ENCODE peak calls at places on chromosomes 4 and X, in eight cellular contexts. J is AG10803, R is cardiac muscle cell, O is bronchial epithelial cell, C is glutamatergic neuron, T is cardiac fibroblast, H is GM06990, K is fibroblast of pulmonary artery. Y is an unnamed sample.

GRCh38 chr4:167985565-167985964 is 106.8 kb upstream of the ANXA10 start:
- DNase-seq in J (no peak), R (no peak), O (no peak), C (no peak), T (no peak), H (no peak), K (no peak), Y (no peak)

GRCh38 chr4:57612279-57612678 is 502.1 kb upstream of the IGFBP7 start:
- DNase-seq in J (no peak), R (no peak), O (no peak), C (no peak), T (no peak), H (no peak), K (no peak), Y (no peak)

GRCh38 chr4:149896428-149896827 is 80.8 kb upstream of the IQCM start:
- DNase-seq in J (peak; percentile 62), R (peak; percentile 26), O (peak; percentile 34), C (peak; percentile 31), T (peak; percentile 40), H (no peak), K (peak; percentile 53), Y (peak; percentile 44)

GRCh38 chr4:3201718-3202702 is 46.9 kb upstream of the MSANTD1 start:
- DNase-seq in J (peak; percentile 25), R (no peak), O (no peak), C (no peak), T (peak; percentile 12), H (peak; percentile 33), K (no peak), Y (no peak)

GRCh38 chr4:164807611-164808010 is 53.7 kb downstream of the SMIM31 start:
- DNase-seq in J (no peak), R (peak; percentile 21), O (no peak), C (no peak), T (no peak), H (no peak), K (no peak), Y (no peak)

GRCh38 chr4:98627883-98628282 is 30.5 kb downstream of the TSPAN5 start:
- DNase-seq in J (peak; percentile 76), R (no peak), O (peak; percentile 64), C (no peak), T (peak; percentile 83), H (no peak), K (peak; percentile 74), Y (no peak)

GRCh38 chr4:3179126-3179706 is 69.7 kb upstream of the MSANTD1 start:
- DNase-seq in J (no peak), R (no peak), O (no peak), C (no peak), T (no peak), H (no peak), K (no peak), Y (no peak)

GRCh38 chr4:112031712-112032328 is 113.4 kb upstream of the FAM241A start:
- DNase-seq in J (peak; percentile 69), R (peak; percentile 81), O (peak; percentile 49), C (no peak), T (peak; percentile 70), H (peak; percentile 11), K (peak; percentile 75), Y (peak; percentile 37)

GRCh38 chr4:95506264-95506663 is 42.5 kb downstream of the UNC5C start:
- DNase-seq in J (no peak), R (no peak), O (peak; percentile 20), C (no peak), T (peak; percentile 50), H (no peak), K (peak; percentile 35), Y (no peak)

GRCh38 chr4:8228319-8229250 is 29.5 kb downstream of the SH3TC1 start:
- DNase-seq in J (peak; percentile 84), R (no peak), O (peak; percentile 90), C (no peak), T (peak; percentile 85), H (peak; percentile 85), K (peak; percentile 85), Y (no peak)

GRCh38 chr4:163613375-163613774 is 118.9 kb downstream of the TMA16 start:
- DNase-seq in J (no peak), R (no peak), O (no peak), C (no peak), T (no peak), H (no peak), K (no peak), Y (no peak)

GRCh38 chr4:149291463-149291862 is 524.2 kb downstream of the IQCM start:
- DNase-seq in J (peak; percentile 16), R (no peak), O (peak; percentile 7), C (no peak), T (peak; percentile 88), H (no peak), K (peak; percentile 82), Y (no peak)

GRCh38 chrX:140602140-140602539 is 97.3 kb upstream of the SOX3 start:
- DNase-seq in J (no peak), R (no peak), O (no peak), C (no peak), T (no peak), H (no peak), K (no peak), Y (no peak)

GRCh38 chr4:119130365-119131065 is 5.1 kb upstream of the MYOZ2 start:
- DNase-seq in J (peak; percentile 83), R (no peak), O (peak; percentile 10), C (no peak), T (peak; percentile 83), H (no peak), K (peak; percentile 64), Y (no peak)

GRCh38 chr4:17324431-17324830 is 187.5 kb downstream of the QDPR start:
- DNase-seq in J (peak; percentile 72), R (peak; percentile 59), O (no peak), C (peak; percentile 19), T (peak; percentile 76), H (no peak), K (peak; percentile 76), Y (peak; percentile 32)

GRCh38 chr4:180190382-180190781 is 2052.8 kb upstream of the TENM3 start:
- DNase-seq in J (no peak), R (no peak), O (no peak), C (no peak), T (no peak), H (no peak), K (no peak), Y (no peak)

GRCh38 chr4:86657910-86658309 is 63.8 kb downstream of the PTPN13 start:
- DNase-seq in J (no peak), R (no peak), O (no peak), C (no peak), T (no peak), H (peak; percentile 31), K (no peak), Y (no peak)

GRCh38 chr4:174222266-174222872 is 61.1 kb downstream of the FBXO8 start:
- DNase-seq in J (peak; percentile 17), R (peak; percentile 45), O (peak; percentile 47), C (no peak), T (peak; percentile 53), H (no peak), K (peak; percentile 56), Y (peak; percentile 12)

GRCh38 chr4:150769235-150769634 is 187.3 kb downstream of the MAB21L2 start:
- DNase-seq in J (peak; percentile 77), R (no peak), O (peak; percentile 78), C (no peak), T (peak; percentile 61), H (no peak), K (peak; percentile 62), Y (peak; percentile 3)

GRCh38 chr4:48470135-48470534 is 13.0 kb upstream of the SLC10A4 start:
- DNase-seq in J (no peak), R (no peak), O (no peak), C (no peak), T (no peak), H (no peak), K (no peak), Y (no peak)

DNA sequence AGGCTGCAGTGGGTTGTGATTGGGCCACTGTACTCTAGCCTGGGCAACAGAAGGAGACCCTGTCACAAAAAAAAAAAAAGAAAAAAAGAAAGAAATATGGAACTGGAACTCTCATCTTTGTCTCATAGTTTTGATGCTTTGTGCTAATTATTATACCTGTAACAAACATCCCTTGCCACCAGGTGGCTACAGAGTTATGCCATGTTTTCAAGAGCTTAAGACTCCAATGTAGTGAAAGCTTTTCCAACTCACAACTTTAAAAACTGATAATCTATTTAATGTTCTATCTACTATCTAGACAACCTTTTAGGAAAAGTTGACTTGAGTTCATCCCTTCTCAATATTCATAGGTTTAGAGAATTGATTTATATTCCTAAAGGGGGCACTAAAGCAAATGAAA is 42.4 kb downstream of the HTR2C start:
- DNase-seq in J (peak; percentile 25), R (peak; percentile 52), O (peak; percentile 12), C (no peak), T (peak; percentile 43), H (no peak), K (peak; percentile 42), Y (peak; percentile 10)
- TF ChIP-seq CTCF in J (peak; percentile 52), R (peak; percentile 37), O (peak; percentile 37), C (peak; percentile 41), T (peak; percentile 29), H (peak; percentile 35), K (peak; percentile 40), Y (peak; percentile 45)

DNA sequence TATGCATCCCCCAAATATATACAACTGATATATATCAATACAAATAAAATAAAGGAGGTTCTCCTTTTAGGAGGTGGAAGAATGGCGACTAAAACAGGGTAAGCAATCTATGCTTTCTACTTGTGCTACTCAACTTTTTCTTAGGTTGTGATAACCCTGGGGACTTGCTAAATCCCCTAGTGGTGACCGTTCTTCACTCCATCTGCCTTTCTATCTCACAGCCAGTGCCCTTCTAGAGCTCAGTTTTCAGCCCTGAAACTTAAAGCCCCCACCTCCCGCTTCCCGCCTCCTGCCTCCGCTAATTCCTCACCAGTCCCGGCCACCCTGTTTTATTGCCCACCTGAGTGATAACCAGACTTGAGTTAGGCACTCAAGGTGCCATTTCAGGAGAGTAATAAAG is 15.5 kb upstream of the ESX1 start:
- DNase-seq in J (no peak), R (no peak), O (no peak), C (no peak), T (no peak), H (no peak), K (no peak), Y (no peak)
- TF ChIP-seq CTCF in J (no peak), R (no peak), O (no peak), C (no peak), T (no peak), H (no peak), K (no peak), Y (peak; percentile 1)

GRCh38 chrX:111244238-111244750 is 26.0 kb downstream of the CAPN6 start:
- DNase-seq in J (peak; percentile 8), R (peak; percentile 40), O (peak; percentile 20), C (no peak), T (peak; percentile 0), H (no peak), K (peak; percentile 11), Y (no peak)
- TF ChIP-seq CTCF in J (peak; percentile 45), R (peak; percentile 30), O (peak; percentile 31), C (no peak), T (peak; percentile 29), H (peak; percentile 38), K (peak; percentile 34), Y (no peak)

DNA sequence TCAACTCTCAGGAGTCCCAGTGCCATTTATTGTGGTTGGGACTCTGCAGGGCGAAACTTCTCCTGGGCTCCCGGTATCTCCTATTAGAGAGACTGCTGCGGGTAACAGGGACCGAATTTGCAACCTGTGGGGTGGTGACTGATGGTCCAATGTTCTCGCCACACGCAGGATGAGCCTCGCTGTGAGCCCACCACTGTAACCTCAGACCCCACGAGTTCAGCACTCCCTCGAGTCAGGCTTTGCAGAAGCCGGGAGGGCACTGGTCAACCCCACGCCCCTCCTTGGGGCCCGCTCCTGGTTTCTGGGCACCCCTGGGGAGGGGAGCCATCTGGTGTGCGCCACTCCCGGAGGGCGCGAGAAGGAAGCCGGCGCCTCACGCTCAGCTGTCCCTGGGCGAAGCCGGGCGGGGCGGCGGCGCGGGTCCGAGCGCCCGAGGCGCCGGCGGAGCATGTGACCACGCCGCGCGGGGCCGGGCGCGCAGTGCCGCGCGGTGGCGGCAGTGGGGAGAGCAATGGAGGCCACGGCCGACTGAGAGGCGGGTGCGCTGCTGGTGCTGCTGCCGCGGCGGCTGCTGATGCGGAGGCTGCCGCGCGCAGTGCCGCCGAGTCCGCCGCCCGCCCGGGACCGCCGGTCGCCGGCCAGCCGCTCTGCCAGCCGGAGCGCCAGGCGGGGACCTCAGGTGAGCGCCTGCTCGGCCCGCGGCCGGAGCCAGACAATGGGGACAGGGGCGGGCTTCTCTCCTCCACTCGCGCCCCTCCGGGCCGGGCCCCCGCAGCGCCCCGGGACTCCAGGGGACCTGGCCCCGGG is 100.1 kb downstream of the CEP135 start:
- DNase-seq in J (peak; percentile 31), R (peak; percentile 86), O (no peak), C (peak; percentile 88), T (peak; percentile 75), H (peak; percentile 83), K (peak; percentile 69), Y (peak; percentile 68)
- TF ChIP-seq CTCF in J (peak; percentile 11), R (peak; percentile 37), O (peak; percentile 34), C (no peak), T (peak; percentile 18), H (peak; percentile 17), K (peak; percentile 23), Y (no peak)

Y was measured in Calu3.